ENCODE peak calls at places on chromosomes 1 and 21, in eight cellular contexts. V is spleen, T is aorta, L is left lung, Y is kidney epithelial cell, Q is sigmoid colon, M is lower leg skin, C is coronary artery. J is an unnamed sample.

GRCh38 chr1:206589206-206589605 is 23.1 kb downstream of the EIF2D start:
- DNase-seq in M (no peak), V (no peak), Q (peak), C (no peak), L (no peak), T (no peak), Y (peak), J (peak)

GRCh38 chr1:50308883-50309282 is 114.4 kb downstream of the DMRTA2 start:
- DNase-seq in L (no peak), M (no peak), Q (no peak), T (no peak), C (no peak), Y (no peak), V (no peak), J (no peak)

GRCh38 chr21:33751120-33751519 is 108.8 kb downstream of the ITSN1 start:
- DNase-seq in C (no peak), L (no peak), Y (no peak), T (no peak), Q (no peak), V (no peak), M (no peak), J (no peak)

GRCh38 chr1:225318706-225319575 is 108.9 kb downstream of the LBR start:
- DNase-seq in V (no peak), Y (peak), M (no peak), Q (no peak), C (no peak), L (no peak), T (no peak), J (no peak)

GRCh38 chr1:59061876-59062275 is 235.0 kb upstream of the FGGY start:
- DNase-seq in Q (peak), T (no peak), C (peak), M (peak), L (no peak), V (no peak), Y (no peak), J (peak)

GRCh38 chr1:199279872-199280649 is 641.2 kb downstream of the PTPRC start:
- DNase-seq in M (no peak), Q (no peak), T (no peak), L (no peak), C (no peak), Y (no peak), V (no peak), J (no peak)

GRCh38 chr1:89993541-89993940 is 1.4 kb upstream of the ZNF326 start:
- DNase-seq in Y (no peak), C (no peak), Q (no peak), T (no peak), V (peak), M (no peak), L (peak), J (no peak)

GRCh38 chr1:36354486-36354885 is 31.0 kb upstream of the EVA1B start:
- DNase-seq in Q (no peak), C (no peak), L (no peak), M (no peak), T (no peak), Y (no peak), V (no peak), J (no peak)

GRCh38 chr1:199597152-199597551 is 430.4 kb upstream of the NR5A2 start:
- DNase-seq in Q (no peak), V (no peak), C (no peak), T (no peak), L (no peak), Y (no peak), M (no peak), J (no peak)

GRCh38 chr1:196877964-196878363 is 9.9 kb upstream of the CFHR4 start:
- DNase-seq in Y (no peak), V (peak), L (peak), T (no peak), Q (no peak), M (no peak), C (no peak), J (no peak)

GRCh38 chr1:175884369-175884768 is 141.0 kb upstream of the TNR start:
- DNase-seq in Q (no peak), T (no peak), V (no peak), Y (no peak), C (no peak), M (no peak), L (no peak), J (no peak)

GRCh38 chr21:34603002-34603709 is 11.8 kb downstream of the RCAN1 start:
- DNase-seq in T (peak), M (peak), C (peak), V (peak), L (peak), Q (peak), Y (no peak), J (no peak)

GRCh38 chr1:93738075-93738622 is 56.5 kb upstream of the BCAR3 start:
- DNase-seq in Q (no peak), Y (peak), C (no peak), T (no peak), V (no peak), L (no peak), M (no peak), J (peak)

GRCh38 chr1:11518791-11519628 is 40.1 kb downstream of the DISP3 start:
- DNase-seq in M (no peak), C (no peak), Q (peak), T (peak), L (no peak), Y (no peak), V (peak), J (no peak)

GRCh38 chr21:23936224-23936623 is 1671.1 kb downstream of the MRPL39 start:
- DNase-seq in Y (no peak), T (no peak), C (no peak), V (no peak), L (no peak), M (no peak), Q (no peak), J (peak)

GRCh38 chr1:177864530-177865305 is 105.1 kb downstream of the SEC16B start:
- DNase-seq in Q (no peak), L (no peak), C (no peak), V (no peak), M (no peak), Y (no peak), T (no peak), J (no peak)
- H3K4me3 ChIP-seq in Q (no peak), L (no peak), C (no peak), V (no peak), M (no peak), Y (no peak), T (no peak), J (no peak)

DNA sequence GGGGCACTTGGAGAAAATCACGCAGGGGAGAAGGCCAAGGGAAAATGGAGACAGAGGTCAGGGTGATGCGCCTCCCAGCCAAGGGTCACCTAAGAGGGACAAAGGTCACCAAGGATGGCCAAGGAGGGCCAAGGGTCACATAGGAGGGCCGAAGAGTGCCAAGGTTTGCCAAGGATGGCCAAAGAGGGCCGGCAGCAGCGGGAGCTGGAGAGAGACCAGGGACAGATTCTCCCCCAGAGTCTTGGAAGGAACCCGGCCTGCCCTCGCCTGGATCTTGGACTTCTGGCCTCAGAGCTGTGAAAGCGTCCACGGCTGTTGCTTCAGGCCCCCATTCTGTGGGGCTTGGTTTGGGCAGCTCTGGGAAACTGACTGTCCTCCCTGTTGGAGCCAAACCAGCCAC is 25.6 kb upstream of the ARHGEF16 start:
- DNase-seq in Q (no peak), L (no peak), T (no peak), C (no peak), Y (no peak), M (no peak), V (no peak), J (no peak)
- H3K4me3 ChIP-seq in Q (no peak), L (no peak), T (no peak), C (no peak), Y (no peak), M (no peak), V (no peak), J (no peak)

GRCh38 chr1:184947497-184948256 is 26.6 kb downstream of the NIBAN1 start:
- DNase-seq in C (no peak), M (no peak), Y (no peak), T (no peak), L (peak), V (no peak), Q (no peak), J (no peak)

GRCh38 chr1:184941735-184942134 is 32.6 kb downstream of the NIBAN1 start:
- DNase-seq in M (no peak), Q (no peak), L (no peak), T (no peak), C (no peak), V (no peak), Y (no peak), J (no peak)

GRCh38 chr1:184945034-184945433 is 29.3 kb downstream of the NIBAN1 start:
- DNase-seq in Y (no peak), T (no peak), L (no peak), Q (no peak), M (no peak), V (no peak), C (no peak), J (no peak)

GRCh38 chr1:184943998-184944397 is 30.3 kb downstream of the NIBAN1 start:
- DNase-seq in M (no peak), V (no peak), L (no peak), C (no peak), T (no peak), Y (no peak), Q (no peak), J (no peak)

GRCh38 chr1:184945678-184946412 is 28.5 kb downstream of the NIBAN1 start:
- DNase-seq in M (no peak), L (no peak), V (no peak), C (no peak), Y (no peak), Q (no peak), T (no peak), J (no peak)
- H3K4me3 ChIP-seq in M (no peak), L (no peak), V (no peak), C (no peak), Y (no peak), Q (no peak), T (no peak), J (no peak)

DNA sequence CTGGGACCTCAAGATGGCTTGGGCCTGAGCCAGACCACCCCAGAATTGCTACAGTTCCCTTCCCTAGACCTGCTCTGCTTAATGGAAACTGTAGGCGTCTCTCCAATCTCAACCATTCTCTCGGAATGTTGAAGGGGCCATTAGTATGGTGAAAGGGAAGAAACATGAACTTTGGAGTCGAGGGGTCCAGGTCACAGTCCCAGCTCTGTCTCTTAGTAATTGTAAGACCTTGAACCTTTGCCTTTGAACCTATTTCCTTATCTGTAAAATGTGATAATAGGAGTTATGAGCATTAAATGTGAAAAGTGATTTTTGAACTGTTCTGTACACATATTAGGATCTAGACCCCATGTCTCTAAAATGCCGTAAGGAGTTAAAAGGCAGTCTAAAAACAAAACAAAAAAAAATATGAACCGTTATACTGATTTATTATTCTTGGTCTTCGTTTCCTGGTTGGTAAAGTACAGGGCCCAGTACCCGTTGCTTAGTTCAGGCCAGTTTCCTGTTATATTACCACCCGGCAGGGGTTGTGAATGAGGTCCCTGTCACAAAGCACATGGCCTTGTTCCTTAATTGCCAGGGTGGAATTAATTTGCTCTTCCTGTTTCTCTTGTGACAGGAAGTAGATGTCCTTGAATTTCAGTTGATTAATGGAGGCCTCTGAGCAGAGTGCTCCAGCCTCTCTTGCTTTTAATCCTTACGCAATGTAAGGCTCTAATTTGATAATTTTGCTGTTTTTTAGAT is 42.3 kb downstream of the TCEANC2 start:
- DNase-seq in M (no peak), T (no peak), C (no peak), Q (no peak), Y (no peak), V (no peak), L (no peak), J (no peak)
- H3K4me3 ChIP-seq in M (no peak), T (no peak), C (no peak), Q (no peak), Y (no peak), V (no peak), L (no peak), J (no peak)

GRCh38 chr1:203899869-203900714 is 38.7 kb downstream of the SNRPE start:
- DNase-seq in Y (no peak), L (peak), M (no peak), T (no peak), C (no peak), Q (no peak), V (no peak), J (no peak)
- H3K4me3 ChIP-seq in Y (no peak), L (no peak), M (no peak), T (no peak), C (no peak), Q (no peak), V (no peak), J (no peak)

J was measured in AG04449.